ENCODE peak calls at places on chromosomes 3 and 15, in nine cellular contexts. S is NCI-H345; X is stimulated activated CD4-positive, alpha-beta T cell treated with anti-CD3 and anti-CD28 coated beads, Interleukin-1b, Interleukin-23, amount 100 ng/mL, for 24 hours; V is H4; K is posterior cingulate gyrus; I is nucleus accumbens; N is GM12865; T is activated CD4-positive, alpha-beta T cell treated with anti-CD3 and anti-CD28 coated beads, Interleukin-2, amount 10 ng/mL, durations not matched to agents 7 days and 5 days; L is progenitor cell of endocrine pancreas. H is an unnamed sample.

GRCh38 chr15:67080900-67081431 is 15.6 kb downstream of the SMAD3 start:
- DNase-seq in S (no peak), X (no peak), V (peak), K (no peak), I (no peak), N (peak), T (peak), L (no peak), H (no peak)

GRCh38 chr3:186261638-186262037 is 100.4 kb downstream of the DGKG start:
- DNase-seq in S (no peak), X (no peak), V (no peak), K (no peak), I (no peak), N (peak), T (no peak), L (no peak), H (no peak)

GRCh38 chr3:10116928-10117327 is 1.5 kb downstream of the BRK1 start:
- DNase-seq in S (no peak), X (no peak), V (no peak), K (no peak), I (no peak), N (no peak), T (no peak), L (no peak), H (no peak)

GRCh38 chr15:101549647-101550046 is 60.1 kb upstream of the PCSK6 start:
- DNase-seq in S (no peak), X (no peak), V (no peak), K (no peak), I (no peak), N (no peak), T (no peak), L (no peak), H (no peak)

GRCh38 chr3:54120657-54121403 is 1.5 kb upstream of the CACNA2D3 start:
- DNase-seq in S (peak), X (no peak), V (no peak), K (no peak), I (no peak), N (peak), T (no peak), L (no peak), H (no peak)

GRCh38 chr3:46095307-46095706 is 68.0 kb upstream of the XCR1 start:
- DNase-seq in S (no peak), X (no peak), V (no peak), K (no peak), I (no peak), N (peak), T (no peak), L (no peak), H (no peak)

GRCh38 chr15:59491062-59491461 is 53.1 kb downstream of the FAM81A start:
- DNase-seq in S (peak), X (no peak), V (no peak), K (no peak), I (no peak), N (no peak), T (no peak), L (no peak), H (no peak)

GRCh38 chr3:78988324-78988723 is 779.5 kb downstream of the ROBO1 start:
- DNase-seq in S (no peak), X (no peak), V (no peak), K (no peak), I (no peak), N (no peak), T (no peak), L (no peak), H (no peak)

GRCh38 chr3:41881233-41881821 is 80.6 kb downstream of the ULK4 start:
- DNase-seq in S (peak), X (no peak), V (peak), K (no peak), I (no peak), N (peak), T (peak), L (no peak), H (peak)

GRCh38 chr3:47162695-47163022 is 1.3 kb downstream of the SETD2 start:
- DNase-seq in S (no peak), X (no peak), V (no peak), K (no peak), I (no peak), N (no peak), T (no peak), L (no peak), H (no peak)

GRCh38 chr15:67185621-67186225 is 68.7 kb downstream of the AAGAB start:
- DNase-seq in S (no peak), X (no peak), V (peak), K (no peak), I (no peak), N (peak), T (no peak), L (no peak), H (no peak)